ENCODE peak calls at places on chromosome 21, in ten cellular contexts. U is OCI-LY7; D is left lung; X is ovary; W is heart right ventricle; N is tibial artery; F is IMR-90; T is mucosa of descending colon; E is CD8-positive, alpha-beta T cell; G is heart left ventricle. V is an unnamed sample. For H3K9me3 and H3K36me3, the result is how much of the 10 kb centered on the place peaks cover.

GRCh38 chr21:38759286-38759872 is 46.4 kb upstream of the ETS2 start:
- DNase-seq in U (no peak), D (no peak), X (no peak), W (no peak), N (no peak), F (no peak), T (no peak), E (no peak), G (no peak), V (no peak)

GRCh38 chr21:15363921-15364320 is 299.1 kb upstream of the NRIP1 start:
- DNase-seq in U (no peak), D (no peak), X (no peak), W (no peak), N (no peak), F (no peak), T (no peak), E (no peak), G (no peak), V (no peak)

GRCh38 chr21:36065497-36066036 is 4.3 kb upstream of the CBR1 start:
- DNase-seq in U (no peak), D (no peak), X (no peak), W (no peak), N (no peak), F (peak), T (no peak), E (no peak), G (no peak), V (no peak)

GRCh38 chr21:45837936-45838335 is 143.6 kb upstream of the COL6A1 start:
- DNase-seq in U (no peak), D (no peak), X (no peak), W (no peak), N (no peak), F (no peak), T (no peak), E (no peak), G (no peak), V (no peak)

GRCh38 chr21:43676391-43676790 is 17.0 kb downstream of the RRP1B start:
- DNase-seq in U (no peak), D (no peak), X (no peak), W (no peak), N (no peak), F (no peak), T (no peak), E (no peak), G (no peak), V (no peak)

GRCh38 chr21:46381521-46381920 is 57.6 kb downstream of the PCNT start:
- DNase-seq in U (no peak), D (no peak), X (no peak), W (no peak), N (no peak), F (no peak), T (no peak), E (no peak), G (peak), V (no peak)

GRCh38 chr21:34592120-34592561 is 22.8 kb downstream of the RCAN1 start:
- DNase-seq in U (no peak), D (no peak), X (no peak), W (peak), N (no peak), F (peak), T (peak), E (no peak), G (peak), V (peak)

GRCh38 chr21:15199414-15199813 is 134.6 kb upstream of the NRIP1 start:
- DNase-seq in U (no peak), D (no peak), X (no peak), W (no peak), N (no peak), F (no peak), T (no peak), E (no peak), G (peak), V (no peak)

GRCh38 chr21:45403133-45403824 is 1.7 kb upstream of the COL18A1 start:
- DNase-seq in U (no peak), D (no peak), X (peak), W (no peak), N (no peak), F (no peak), T (peak), E (no peak), G (peak), V (peak)

GRCh38 chr21:14259669-14260458 is 43.9 kb downstream of the RBM11 start:
- DNase-seq in U (peak), D (no peak), X (no peak), W (no peak), N (no peak), F (peak), T (no peak), E (no peak), G (no peak), V (no peak)

GRCh38 chr21:36388835-36389234 is 3.6 kb downstream of the CHAF1B start:
- DNase-seq in U (no peak), D (no peak), X (no peak), W (no peak), N (no peak), F (peak), T (no peak), E (no peak), G (no peak), V (no peak)

GRCh38 chr21:46662765-46663500 is 27.5 kb downstream of the PRMT2 start:
- DNase-seq in U (no peak), D (no peak), X (no peak), W (no peak), N (no peak), F (no peak), T (no peak), E (no peak), G (no peak), V (no peak)

GRCh38 chr21:33441489-33442477 is 38.0 kb downstream of the TMEM50B start:
- DNase-seq in U (peak), D (peak), X (no peak), W (peak), N (peak), F (peak), T (peak), E (no peak), G (peak), V (peak)

GRCh38 chr21:46621457-46622182 is 13.9 kb upstream of the PRMT2 start:
- DNase-seq in U (no peak), D (no peak), X (no peak), W (no peak), N (no peak), F (no peak), T (no peak), E (peak), G (no peak), V (no peak)

GRCh38 chr21:34884346-34884929 is 164.7 kb downstream of the RUNX1 start:
- DNase-seq in U (no peak), D (no peak), X (no peak), W (no peak), N (no peak), F (no peak), T (no peak), E (no peak), G (no peak), V (no peak)

GRCh38 chr21:39004776-39005605 is 178.3 kb downstream of the PSMG1 start:
- DNase-seq in U (peak), D (peak), X (peak), W (peak), N (peak), F (peak), T (peak), E (no peak), G (peak), V (peak)

GRCh38 chr21:15967661-15968060 is 237.9 kb downstream of the USP25 start:
- DNase-seq in U (no peak), D (no peak), X (no peak), W (no peak), N (no peak), F (peak), T (no peak), E (no peak), G (no peak), V (no peak)

GRCh38 chr21:37710555-37711293 is 205.5 kb downstream of the KCNJ6 start:
- DNase-seq in U (no peak), D (no peak), X (no peak), W (peak), N (no peak), F (peak), T (no peak), E (no peak), G (peak), V (no peak)

GRCh38 chr21:38622081-38622826 is 124.0 kb upstream of the ERG start:
- DNase-seq in U (no peak), D (no peak), X (no peak), W (no peak), N (no peak), F (no peak), T (no peak), E (no peak), G (no peak), V (no peak)

GRCh38 chr21:14773777-14774345 is 227.7 kb upstream of the SAMSN1 start:
- DNase-seq in U (peak), D (peak), X (no peak), W (peak), N (peak), F (no peak), T (peak), E (peak), G (peak), V (peak)

GRCh38 chr21:46220847-46221246 is 7.7 kb downstream of the LSS start:
- DNase-seq in U (no peak), D (no peak), X (no peak), W (no peak), N (no peak), F (no peak), T (no peak), E (no peak), G (no peak), V (no peak)

GRCh38 chr21:46180778-46181391 is 3.4 kb downstream of the SPATC1L start:
- DNase-seq in U (no peak), D (no peak), X (no peak), W (no peak), N (no peak), F (no peak), T (no peak), E (no peak), G (no peak), V (no peak)

GRCh38 chr21:45427331-45428271 is 22.6 kb downstream of the COL18A1 start:
- DNase-seq in U (no peak), D (peak), X (peak), W (no peak), N (peak), F (peak), T (peak), E (no peak), G (peak), V (peak)

GRCh38 chr21:23016617-23017016 is 2018.4 kb downstream of the NCAM2 start:
- DNase-seq in U (no peak), D (no peak), X (no peak), W (no peak), N (no peak), F (no peak), T (no peak), E (no peak), G (no peak), V (no peak)

GRCh38 chr21:45129231-45129923 is 55.0 kb downstream of the ADARB1 start:
- DNase-seq in U (no peak), D (no peak), X (peak), W (peak), N (no peak), F (peak), T (no peak), E (no peak), G (peak), V (peak)

GRCh38 chr21:33383056-33383888 is 19.9 kb upstream of the IFNGR2 start:
- DNase-seq in U (peak), D (peak), X (peak), W (peak), N (peak), F (peak), T (peak), E (peak), G (peak), V (peak)

GRCh38 chr21:33374080-33374873 is 28.9 kb upstream of the IFNGR2 start:
- DNase-seq in U (peak), D (peak), X (peak), W (peak), N (no peak), F (peak), T (no peak), E (peak), G (no peak), V (peak)

GRCh38 chr21:45582128-45582527 is 39.9 kb upstream of the SLC19A1 start:
- DNase-seq in U (no peak), D (peak), X (no peak), W (no peak), N (no peak), F (no peak), T (no peak), E (no peak), G (no peak), V (no peak)

GRCh38 chr21:27580276-27580675 is 613.4 kb upstream of the ADAMTS5 start:
- DNase-seq in U (no peak), D (no peak), X (no peak), W (no peak), N (no peak), F (peak), T (no peak), E (no peak), G (no peak), V (no peak)

GRCh38 chr21:17523007-17523451 is 10.2 kb downstream of the CXADR start:
- DNase-seq in U (no peak), D (no peak), X (no peak), W (no peak), N (no peak), F (no peak), T (no peak), E (no peak), G (no peak), V (no peak)

GRCh38 chr21:45825209-45825602 is 156.4 kb upstream of the COL6A1 start:
- DNase-seq in U (no peak), D (no peak), X (no peak), W (no peak), N (no peak), F (no peak), T (no peak), E (no peak), G (no peak), V (no peak)

GRCh38 chr21:17848228-17848627 is 29.1 kb upstream of the C21orf91 start:
- DNase-seq in U (no peak), D (peak), X (no peak), W (peak), N (peak), F (peak), T (no peak), E (no peak), G (peak), V (peak)

GRCh38 chr21:36698160-36699025 is 522 bp upstream of the SIM2 start:
- DNase-seq in U (no peak), D (no peak), X (no peak), W (no peak), N (no peak), F (peak), T (no peak), E (no peak), G (peak), V (no peak)

DNA sequence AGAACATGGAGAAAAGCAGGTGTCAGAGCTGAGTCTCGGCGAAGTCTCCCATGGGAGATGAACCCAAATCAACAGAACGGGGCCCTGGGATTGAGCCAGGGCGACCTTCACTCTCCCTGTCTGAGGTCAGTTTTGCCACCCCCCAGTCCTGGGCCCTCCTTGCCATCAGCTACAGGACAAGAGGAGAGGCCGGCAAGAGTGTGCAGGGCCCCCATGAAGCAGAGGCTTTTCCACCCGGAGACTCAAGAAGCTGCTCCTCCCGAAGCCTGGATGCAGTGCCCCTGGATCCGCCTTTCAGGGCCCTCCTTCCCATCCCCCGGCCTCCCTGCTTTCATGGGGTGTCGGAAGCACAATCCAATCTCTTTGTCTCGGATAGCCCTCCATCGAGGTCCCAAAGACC is 36.5 kb downstream of the TFF3 start:
- DNase-seq in U (no peak), D (no peak), X (no peak), W (no peak), N (no peak), F (no peak), T (peak), E (no peak), G (no peak), V (no peak)
- TF ChIP-seq CTCF in U (no peak), D (no peak), X (no peak), W (no peak), N (no peak), F (no peak), T (no peak), E (no peak), G (no peak), V (no peak)

DNA sequence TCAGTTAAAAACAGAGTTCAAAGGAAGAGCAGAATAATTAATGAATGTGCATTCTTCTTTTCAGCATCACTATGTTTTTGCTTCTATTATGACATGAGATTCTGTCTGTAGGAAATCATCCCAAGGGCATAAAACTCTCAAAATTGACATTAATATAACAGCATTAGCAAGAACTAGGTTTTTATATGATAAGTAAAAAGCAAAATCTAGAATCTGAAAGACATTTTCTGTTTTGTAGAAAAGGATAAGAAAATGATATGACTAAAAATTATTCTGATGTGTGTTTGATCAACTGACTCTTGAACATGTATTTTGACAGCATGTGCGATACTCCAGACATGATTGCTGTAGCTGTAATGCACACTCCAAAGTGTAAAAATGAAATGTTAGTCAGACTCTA is 197.2 kb downstream of the NCAM2 start:
- DNase-seq in U (no peak), D (no peak), X (no peak), W (no peak), N (no peak), F (no peak), T (no peak), E (no peak), G (no peak), V (no peak)
- H3K9me3 ChIP-seq in U (under half), D (under half), X (under half), W (under half), N (under half), F (under half), T (under half), E (under half), G (under half), V (under half)

GRCh38 chr21:41741253-41742072 is 25.4 kb downstream of the RIPK4 start:
- DNase-seq in U (no peak), D (no peak), X (no peak), W (no peak), N (no peak), F (no peak), T (peak), E (no peak), G (no peak), V (no peak)
- H3K36me3 ChIP-seq in U (under half), D (under half), X (under half), W (under half), N (half or more), F (under half), T (under half), E (under half), G (under half), V (under half)

DNA sequence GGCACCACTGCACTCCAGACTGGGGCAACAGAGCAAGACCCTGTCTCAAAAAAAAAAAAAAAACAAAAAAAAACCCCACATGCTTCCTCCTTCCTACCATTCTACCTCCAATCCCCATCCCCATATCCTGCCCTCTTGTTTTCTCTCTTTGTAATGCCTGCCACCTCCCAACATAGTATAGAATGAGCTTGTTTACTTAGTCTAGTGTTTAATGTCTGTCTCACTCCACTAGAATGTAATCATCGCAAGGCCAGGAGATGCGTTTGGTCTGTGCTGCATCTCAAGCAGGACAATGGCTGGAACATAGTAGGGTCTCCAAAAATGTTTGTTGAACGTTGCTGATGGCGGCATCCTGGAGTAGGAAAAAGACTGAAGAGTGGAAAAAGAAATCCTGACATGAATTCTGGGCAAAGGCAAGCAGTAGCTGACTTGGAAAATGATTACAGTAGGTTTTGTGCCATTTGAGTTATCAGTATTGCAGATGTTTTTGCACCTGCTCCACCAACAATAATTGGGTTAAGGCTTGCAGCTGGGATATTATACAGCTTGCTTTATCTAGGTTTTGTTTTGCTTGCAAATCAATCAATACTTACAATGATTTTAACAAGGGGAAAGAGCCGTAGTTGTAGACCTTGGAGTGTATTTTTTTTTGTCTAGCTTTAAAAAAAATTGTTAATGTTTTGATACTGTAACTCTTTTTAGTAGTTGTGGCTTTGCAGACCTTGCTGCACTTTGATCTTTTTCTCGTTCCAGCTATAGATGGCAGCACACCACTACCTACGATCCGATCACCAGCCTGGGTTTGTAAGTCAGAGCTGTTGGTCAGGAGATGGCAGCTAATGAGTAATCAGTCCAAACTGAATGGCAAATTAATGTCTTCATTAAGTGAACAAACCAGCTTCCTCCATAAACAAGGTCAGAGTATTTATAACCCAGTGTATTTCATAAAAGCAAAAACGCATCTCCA is 62.4 kb downstream of the BACH1 start:
- DNase-seq in U (peak), D (no peak), X (no peak), W (no peak), N (no peak), F (peak), T (no peak), E (no peak), G (no peak), V (no peak)
- TF ChIP-seq CTCF in U (peak), D (no peak), X (no peak), W (no peak), N (no peak), F (no peak), T (no peak), E (peak), G (no peak), V (no peak)